ENCODE peak calls at places on chromosome 11, in eight cellular contexts. One of them, this sample, is unnamed.

GRCh38 chr11:65087216-65087615 is 3.2 kb downstream of the ZFPL1 start:
- DNase-seq in NCI-H460: no peak
- DNase-seq in activated naive CD8-positive, alpha-beta T cell treated with anti-CD3 and anti-CD28 coated beads for 36 hours: no peak
- DNase-seq in GOT3: no peak
- DNase-seq in tibial nerve: no peak
- DNase-seq in astrocyte of the hippocampus: no peak
- DNase-seq in GM19239: no peak
- DNase-seq in activated CD4-positive, alpha-beta T cell treated with anti-CD3 and anti-CD28 coated beads, Interleukin-2, amount 50 U/mL, for 4 hours: no peak
- DNase-seq in this sample: no peak

GRCh38 chr11:106990322-106990721 is 28.0 kb downstream of the GUCY1A2 start:
- DNase-seq in NCI-H460: no peak
- DNase-seq in activated naive CD8-positive, alpha-beta T cell treated with anti-CD3 and anti-CD28 coated beads for 36 hours: no peak
- DNase-seq in GOT3: no peak
- DNase-seq in tibial nerve: no peak
- DNase-seq in astrocyte of the hippocampus: no peak
- DNase-seq in GM19239: no peak
- DNase-seq in activated CD4-positive, alpha-beta T cell treated with anti-CD3 and anti-CD28 coated beads, Interleukin-2, amount 50 U/mL, for 4 hours: no peak
- DNase-seq in this sample: no peak

GRCh38 chr11:125412509-125412908 is 83.6 kb downstream of the FEZ1 start:
- DNase-seq in NCI-H460: no peak
- DNase-seq in activated naive CD8-positive, alpha-beta T cell treated with anti-CD3 and anti-CD28 coated beads for 36 hours: no peak
- DNase-seq in GOT3: no peak
- DNase-seq in tibial nerve: no peak
- DNase-seq in astrocyte of the hippocampus: no peak
- DNase-seq in GM19239: no peak
- DNase-seq in activated CD4-positive, alpha-beta T cell treated with anti-CD3 and anti-CD28 coated beads, Interleukin-2, amount 50 U/mL, for 4 hours: no peak
- DNase-seq in this sample: no peak

GRCh38 chr11:33207408-33207985 is 46.2 kb upstream of the CSTF3 start:
- DNase-seq in NCI-H460: no peak
- DNase-seq in activated naive CD8-positive, alpha-beta T cell treated with anti-CD3 and anti-CD28 coated beads for 36 hours: no peak
- DNase-seq in GOT3: no peak
- DNase-seq in tibial nerve: no peak
- DNase-seq in astrocyte of the hippocampus: peak; percentile 48
- DNase-seq in GM19239: no peak
- DNase-seq in activated CD4-positive, alpha-beta T cell treated with anti-CD3 and anti-CD28 coated beads, Interleukin-2, amount 50 U/mL, for 4 hours: no peak
- DNase-seq in this sample: no peak

GRCh38 chr11:77126861-77127673 is 979 bp upstream of the MYO7A start:
- DNase-seq in NCI-H460: peak; percentile 19
- DNase-seq in activated naive CD8-positive, alpha-beta T cell treated with anti-CD3 and anti-CD28 coated beads for 36 hours: peak; percentile 57
- DNase-seq in GOT3: no peak
- DNase-seq in tibial nerve: peak; percentile 33
- DNase-seq in astrocyte of the hippocampus: peak; percentile 65
- DNase-seq in GM19239: peak; percentile 65
- DNase-seq in activated CD4-positive, alpha-beta T cell treated with anti-CD3 and anti-CD28 coated beads, Interleukin-2, amount 50 U/mL, for 4 hours: peak; percentile 35
- DNase-seq in this sample: no peak

GRCh38 chr11:87878373-87878779 is 296.9 kb downstream of the RAB38 start:
- DNase-seq in NCI-H460: peak; percentile 20
- DNase-seq in activated naive CD8-positive, alpha-beta T cell treated with anti-CD3 and anti-CD28 coated beads for 36 hours: no peak
- DNase-seq in GOT3: no peak
- DNase-seq in tibial nerve: no peak
- DNase-seq in astrocyte of the hippocampus: peak; percentile 65
- DNase-seq in GM19239: no peak
- DNase-seq in activated CD4-positive, alpha-beta T cell treated with anti-CD3 and anti-CD28 coated beads, Interleukin-2, amount 50 U/mL, for 4 hours: no peak
- DNase-seq in this sample: no peak

GRCh38 chr11:2474059-2474901 is 29.5 kb downstream of the KCNQ1 start:
- DNase-seq in NCI-H460: no peak
- DNase-seq in activated naive CD8-positive, alpha-beta T cell treated with anti-CD3 and anti-CD28 coated beads for 36 hours: no peak
- DNase-seq in GOT3: no peak
- DNase-seq in tibial nerve: no peak
- DNase-seq in astrocyte of the hippocampus: no peak
- DNase-seq in GM19239: no peak
- DNase-seq in activated CD4-positive, alpha-beta T cell treated with anti-CD3 and anti-CD28 coated beads, Interleukin-2, amount 50 U/mL, for 4 hours: no peak
- DNase-seq in this sample: no peak

GRCh38 chr11:33542921-33543320 is 157.7 kb downstream of the C11orf91 start:
- DNase-seq in NCI-H460: peak; percentile 14
- DNase-seq in activated naive CD8-positive, alpha-beta T cell treated with anti-CD3 and anti-CD28 coated beads for 36 hours: peak; percentile 25
- DNase-seq in GOT3: no peak
- DNase-seq in tibial nerve: peak; percentile 21
- DNase-seq in astrocyte of the hippocampus: peak; percentile 64
- DNase-seq in GM19239: peak; percentile 50
- DNase-seq in activated CD4-positive, alpha-beta T cell treated with anti-CD3 and anti-CD28 coated beads, Interleukin-2, amount 50 U/mL, for 4 hours: peak; percentile 15
- DNase-seq in this sample: peak; percentile 4

GRCh38 chr11:119828011-119828410 is 99.0 kb upstream of the NECTIN1 start:
- DNase-seq in NCI-H460: no peak
- DNase-seq in activated naive CD8-positive, alpha-beta T cell treated with anti-CD3 and anti-CD28 coated beads for 36 hours: no peak
- DNase-seq in GOT3: no peak
- DNase-seq in tibial nerve: no peak
- DNase-seq in astrocyte of the hippocampus: no peak
- DNase-seq in GM19239: no peak
- DNase-seq in activated CD4-positive, alpha-beta T cell treated with anti-CD3 and anti-CD28 coated beads, Interleukin-2, amount 50 U/mL, for 4 hours: no peak
- DNase-seq in this sample: no peak

GRCh38 chr11:134949121-134949591 is 537.1 kb upstream of the B3GAT1 start:
- DNase-seq in NCI-H460: no peak
- DNase-seq in activated naive CD8-positive, alpha-beta T cell treated with anti-CD3 and anti-CD28 coated beads for 36 hours: no peak
- DNase-seq in GOT3: no peak
- DNase-seq in tibial nerve: no peak
- DNase-seq in astrocyte of the hippocampus: peak; percentile 77
- DNase-seq in GM19239: no peak
- DNase-seq in activated CD4-positive, alpha-beta T cell treated with anti-CD3 and anti-CD28 coated beads, Interleukin-2, amount 50 U/mL, for 4 hours: no peak
- DNase-seq in this sample: no peak

GRCh38 chr11:83895516-83895915 is 609.3 kb upstream of the CCDC90B start:
- DNase-seq in NCI-H460: no peak
- DNase-seq in activated naive CD8-positive, alpha-beta T cell treated with anti-CD3 and anti-CD28 coated beads for 36 hours: no peak
- DNase-seq in GOT3: no peak
- DNase-seq in tibial nerve: no peak
- DNase-seq in astrocyte of the hippocampus: peak; percentile 55
- DNase-seq in GM19239: no peak
- DNase-seq in activated CD4-positive, alpha-beta T cell treated with anti-CD3 and anti-CD28 coated beads, Interleukin-2, amount 50 U/mL, for 4 hours: no peak
- DNase-seq in this sample: no peak

GRCh38 chr11:59839615-59840014 is 5.7 kb downstream of the CBLIF start:
- DNase-seq in NCI-H460: no peak
- DNase-seq in activated naive CD8-positive, alpha-beta T cell treated with anti-CD3 and anti-CD28 coated beads for 36 hours: no peak
- DNase-seq in GOT3: no peak
- DNase-seq in tibial nerve: no peak
- DNase-seq in astrocyte of the hippocampus: no peak
- DNase-seq in GM19239: no peak
- DNase-seq in activated CD4-positive, alpha-beta T cell treated with anti-CD3 and anti-CD28 coated beads, Interleukin-2, amount 50 U/mL, for 4 hours: no peak
- DNase-seq in this sample: no peak

GRCh38 chr11:134515081-134515960 is 103.3 kb upstream of the B3GAT1 start:
- DNase-seq in NCI-H460: no peak
- DNase-seq in activated naive CD8-positive, alpha-beta T cell treated with anti-CD3 and anti-CD28 coated beads for 36 hours: no peak
- DNase-seq in GOT3: no peak
- DNase-seq in tibial nerve: no peak
- DNase-seq in astrocyte of the hippocampus: no peak
- DNase-seq in GM19239: no peak
- DNase-seq in activated CD4-positive, alpha-beta T cell treated with anti-CD3 and anti-CD28 coated beads, Interleukin-2, amount 50 U/mL, for 4 hours: no peak
- DNase-seq in this sample: no peak

GRCh38 chr11:27501102-27501501 is 5.5 kb downstream of the LIN7C start:
- DNase-seq in NCI-H460: no peak
- DNase-seq in activated naive CD8-positive, alpha-beta T cell treated with anti-CD3 and anti-CD28 coated beads for 36 hours: no peak
- DNase-seq in GOT3: no peak
- DNase-seq in tibial nerve: no peak
- DNase-seq in astrocyte of the hippocampus: no peak
- DNase-seq in GM19239: no peak
- DNase-seq in activated CD4-positive, alpha-beta T cell treated with anti-CD3 and anti-CD28 coated beads, Interleukin-2, amount 50 U/mL, for 4 hours: no peak
- DNase-seq in this sample: no peak

GRCh38 chr11:117795726-117796455 is 1.1 kb downstream of the DSCAML1 start:
- DNase-seq in NCI-H460: no peak
- DNase-seq in activated naive CD8-positive, alpha-beta T cell treated with anti-CD3 and anti-CD28 coated beads for 36 hours: no peak
- DNase-seq in GOT3: no peak
- DNase-seq in tibial nerve: no peak
- DNase-seq in astrocyte of the hippocampus: no peak
- DNase-seq in GM19239: no peak
- DNase-seq in activated CD4-positive, alpha-beta T cell treated with anti-CD3 and anti-CD28 coated beads, Interleukin-2, amount 50 U/mL, for 4 hours: no peak
- DNase-seq in this sample: no peak

GRCh38 chr11:76234704-76235232 is 28.5 kb upstream of the WNT11 start:
- DNase-seq in NCI-H460: peak; percentile 39
- DNase-seq in activated naive CD8-positive, alpha-beta T cell treated with anti-CD3 and anti-CD28 coated beads for 36 hours: no peak
- DNase-seq in GOT3: no peak
- DNase-seq in tibial nerve: peak; percentile 31
- DNase-seq in astrocyte of the hippocampus: no peak
- DNase-seq in GM19239: peak; percentile 40
- DNase-seq in activated CD4-positive, alpha-beta T cell treated with anti-CD3 and anti-CD28 coated beads, Interleukin-2, amount 50 U/mL, for 4 hours: peak; percentile 19
- DNase-seq in this sample: no peak

GRCh38 chr11:27319065-27319464 is 44.0 kb downstream of the CCDC34 start:
- DNase-seq in NCI-H460: no peak
- DNase-seq in activated naive CD8-positive, alpha-beta T cell treated with anti-CD3 and anti-CD28 coated beads for 36 hours: no peak
- DNase-seq in GOT3: no peak
- DNase-seq in tibial nerve: no peak
- DNase-seq in astrocyte of the hippocampus: peak; percentile 60
- DNase-seq in GM19239: peak; percentile 7
- DNase-seq in activated CD4-positive, alpha-beta T cell treated with anti-CD3 and anti-CD28 coated beads, Interleukin-2, amount 50 U/mL, for 4 hours: no peak
- DNase-seq in this sample: no peak

GRCh38 chr11:117072517-117073218 is 25.6 kb downstream of the SIK3 start:
- DNase-seq in NCI-H460: peak; percentile 81
- DNase-seq in activated naive CD8-positive, alpha-beta T cell treated with anti-CD3 and anti-CD28 coated beads for 36 hours: no peak
- DNase-seq in GOT3: no peak
- DNase-seq in tibial nerve: no peak
- DNase-seq in astrocyte of the hippocampus: peak; percentile 91
- DNase-seq in GM19239: no peak
- DNase-seq in activated CD4-positive, alpha-beta T cell treated with anti-CD3 and anti-CD28 coated beads, Interleukin-2, amount 50 U/mL, for 4 hours: no peak
- DNase-seq in this sample: no peak

GRCh38 chr11:84645988-84646689 is 981.0 kb downstream of the DLG2 start:
- DNase-seq in NCI-H460: no peak
- DNase-seq in activated naive CD8-positive, alpha-beta T cell treated with anti-CD3 and anti-CD28 coated beads for 36 hours: no peak
- DNase-seq in GOT3: no peak
- DNase-seq in tibial nerve: no peak
- DNase-seq in astrocyte of the hippocampus: no peak
- DNase-seq in GM19239: no peak
- DNase-seq in activated CD4-positive, alpha-beta T cell treated with anti-CD3 and anti-CD28 coated beads, Interleukin-2, amount 50 U/mL, for 4 hours: no peak
- DNase-seq in this sample: no peak

GRCh38 chr11:118921929-118922744 is 3.6 kb downstream of the BCL9L start:
- DNase-seq in NCI-H460: peak; percentile 83
- DNase-seq in activated naive CD8-positive, alpha-beta T cell treated with anti-CD3 and anti-CD28 coated beads for 36 hours: no peak
- DNase-seq in GOT3: no peak
- DNase-seq in tibial nerve: peak; percentile 59
- DNase-seq in astrocyte of the hippocampus: peak; percentile 84
- DNase-seq in GM19239: no peak
- DNase-seq in activated CD4-positive, alpha-beta T cell treated with anti-CD3 and anti-CD28 coated beads, Interleukin-2, amount 50 U/mL, for 4 hours: no peak
- DNase-seq in this sample: peak; percentile 75

GRCh38 chr11:2812371-2812991 is 73.1 kb downstream of the CDKN1C start:
- DNase-seq in NCI-H460: no peak
- DNase-seq in activated naive CD8-positive, alpha-beta T cell treated with anti-CD3 and anti-CD28 coated beads for 36 hours: peak; percentile 18
- DNase-seq in GOT3: no peak
- DNase-seq in tibial nerve: no peak
- DNase-seq in astrocyte of the hippocampus: no peak
- DNase-seq in GM19239: no peak
- DNase-seq in activated CD4-positive, alpha-beta T cell treated with anti-CD3 and anti-CD28 coated beads, Interleukin-2, amount 50 U/mL, for 4 hours: no peak
- DNase-seq in this sample: no peak

GRCh38 chr11:108278546-108278945 is 55.7 kb downstream of the ATM start:
- DNase-seq in NCI-H460: no peak
- DNase-seq in activated naive CD8-positive, alpha-beta T cell treated with anti-CD3 and anti-CD28 coated beads for 36 hours: no peak
- DNase-seq in GOT3: no peak
- DNase-seq in tibial nerve: no peak
- DNase-seq in astrocyte of the hippocampus: no peak
- DNase-seq in GM19239: no peak
- DNase-seq in activated CD4-positive, alpha-beta T cell treated with anti-CD3 and anti-CD28 coated beads, Interleukin-2, amount 50 U/mL, for 4 hours: no peak
- DNase-seq in this sample: no peak

GRCh38 chr11:65211293-65212105 is 29.8 kb downstream of the CAPN1 start:
- DNase-seq in NCI-H460: no peak
- DNase-seq in activated naive CD8-positive, alpha-beta T cell treated with anti-CD3 and anti-CD28 coated beads for 36 hours: no peak
- DNase-seq in GOT3: no peak
- DNase-seq in tibial nerve: no peak
- DNase-seq in astrocyte of the hippocampus: no peak
- DNase-seq in GM19239: no peak
- DNase-seq in activated CD4-positive, alpha-beta T cell treated with anti-CD3 and anti-CD28 coated beads, Interleukin-2, amount 50 U/mL, for 4 hours: no peak
- DNase-seq in this sample: no peak

GRCh38 chr11:57567512-57568329 is at the start of gene UBE2L6:
- DNase-seq in NCI-H460: peak; percentile 16
- DNase-seq in activated naive CD8-positive, alpha-beta T cell treated with anti-CD3 and anti-CD28 coated beads for 36 hours: peak; percentile 90
- DNase-seq in GOT3: no peak
- DNase-seq in tibial nerve: peak; percentile 75
- DNase-seq in astrocyte of the hippocampus: peak; percentile 91
- DNase-seq in GM19239: peak; percentile 72
- DNase-seq in activated CD4-positive, alpha-beta T cell treated with anti-CD3 and anti-CD28 coated beads, Interleukin-2, amount 50 U/mL, for 4 hours: peak; percentile 61
- DNase-seq in this sample: no peak

GRCh38 chr11:122979815-122980656 is 1.6 kb downstream of the BSX start:
- DNase-seq in NCI-H460: no peak
- DNase-seq in activated naive CD8-positive, alpha-beta T cell treated with anti-CD3 and anti-CD28 coated beads for 36 hours: no peak
- DNase-seq in GOT3: no peak
- DNase-seq in tibial nerve: no peak
- DNase-seq in astrocyte of the hippocampus: no peak
- DNase-seq in GM19239: no peak
- DNase-seq in activated CD4-positive, alpha-beta T cell treated with anti-CD3 and anti-CD28 coated beads, Interleukin-2, amount 50 U/mL, for 4 hours: no peak
- DNase-seq in this sample: no peak

GRCh38 chr11:2655834-2656622 is 43.8 kb downstream of the KCNQ1OT1 start:
- DNase-seq in NCI-H460: no peak
- DNase-seq in activated naive CD8-positive, alpha-beta T cell treated with anti-CD3 and anti-CD28 coated beads for 36 hours: no peak
- DNase-seq in GOT3: no peak
- DNase-seq in tibial nerve: no peak
- DNase-seq in astrocyte of the hippocampus: peak; percentile 78
- DNase-seq in GM19239: no peak
- DNase-seq in activated CD4-positive, alpha-beta T cell treated with anti-CD3 and anti-CD28 coated beads, Interleukin-2, amount 50 U/mL, for 4 hours: no peak
- DNase-seq in this sample: no peak